ENCODE peak calls at places on chromosomes 11 and 22, in eight cellular contexts. One of them, this sample, is unnamed. For H3K4me1, the result is how much of the 10 kb centered on the place peaks cover.

GRCh38 chr11:69696749-69697488 is 6.9 kb downstream of the FGF19 start:
- DNase-seq in sigmoid colon: peak
- DNase-seq in hepatocyte: no peak
- DNase-seq in pancreas: no peak
- DNase-seq in body of pancreas: no peak
- DNase-seq in fibroblast of lung: no peak
- DNase-seq in H1: no peak
- DNase-seq in left ventricle myocardium inferior: no peak
- DNase-seq in this sample: peak

GRCh38 chr11:94455861-94456260 is 37.8 kb downstream of the MRE11 start:
- DNase-seq in fibroblast of lung: no peak
- DNase-seq in left ventricle myocardium inferior: no peak
- DNase-seq in hepatocyte: peak
- DNase-seq in sigmoid colon: no peak
- DNase-seq in H1: no peak
- DNase-seq in pancreas: no peak
- DNase-seq in body of pancreas: peak
- DNase-seq in this sample: no peak

GRCh38 chr22:19337137-19337536 is 45.6 kb upstream of the CLTCL1 start:
- DNase-seq in H1: no peak
- DNase-seq in sigmoid colon: no peak
- DNase-seq in fibroblast of lung: no peak
- DNase-seq in pancreas: no peak
- DNase-seq in body of pancreas: no peak
- DNase-seq in hepatocyte: no peak
- DNase-seq in left ventricle myocardium inferior: no peak
- DNase-seq in this sample: no peak

GRCh38 chr11:69380921-69381581 is 87.1 kb downstream of the MYEOV start:
- DNase-seq in body of pancreas: no peak
- DNase-seq in H1: no peak
- DNase-seq in sigmoid colon: peak
- DNase-seq in left ventricle myocardium inferior: no peak
- DNase-seq in hepatocyte: no peak
- DNase-seq in pancreas: peak
- DNase-seq in fibroblast of lung: no peak
- DNase-seq in this sample: no peak

GRCh38 chr11:112115389-112115788 is 28.7 kb downstream of the SDHD start:
- DNase-seq in pancreas: no peak
- DNase-seq in sigmoid colon: no peak
- DNase-seq in hepatocyte: no peak
- DNase-seq in H1: no peak
- DNase-seq in left ventricle myocardium inferior: no peak
- DNase-seq in fibroblast of lung: no peak
- DNase-seq in body of pancreas: no peak
- DNase-seq in this sample: no peak

GRCh38 chr11:128424867-128425285 is 162.5 kb downstream of the ETS1 start:
- DNase-seq in body of pancreas: peak
- DNase-seq in fibroblast of lung: peak
- DNase-seq in hepatocyte: peak
- DNase-seq in pancreas: no peak
- DNase-seq in H1: no peak
- DNase-seq in left ventricle myocardium inferior: peak
- DNase-seq in sigmoid colon: no peak
- DNase-seq in this sample: peak

GRCh38 chr11:44427432-44427831 is 117.5 kb upstream of the ALX4 start:
- DNase-seq in left ventricle myocardium inferior: no peak
- DNase-seq in fibroblast of lung: no peak
- DNase-seq in H1: peak
- DNase-seq in hepatocyte: no peak
- DNase-seq in sigmoid colon: no peak
- DNase-seq in pancreas: no peak
- DNase-seq in body of pancreas: no peak
- DNase-seq in this sample: no peak

GRCh38 chr11:59923813-59924212 is 14.4 kb upstream of the OOSP1 start:
- DNase-seq in left ventricle myocardium inferior: no peak
- DNase-seq in pancreas: no peak
- DNase-seq in hepatocyte: no peak
- DNase-seq in H1: peak
- DNase-seq in sigmoid colon: no peak
- DNase-seq in body of pancreas: no peak
- DNase-seq in fibroblast of lung: no peak
- DNase-seq in this sample: no peak

GRCh38 chr11:76371170-76371569 is 9.8 kb downstream of the THAP12 start:
- DNase-seq in hepatocyte: peak
- DNase-seq in H1: no peak
- DNase-seq in fibroblast of lung: peak
- DNase-seq in body of pancreas: peak
- DNase-seq in sigmoid colon: no peak
- DNase-seq in pancreas: no peak
- DNase-seq in left ventricle myocardium inferior: no peak
- DNase-seq in this sample: no peak

GRCh38 chr11:101583180-101584128 is at the start of gene TRPC6:
- DNase-seq in left ventricle myocardium inferior: peak
- DNase-seq in body of pancreas: peak
- DNase-seq in sigmoid colon: peak
- DNase-seq in fibroblast of lung: peak
- DNase-seq in H1: peak
- DNase-seq in pancreas: peak
- DNase-seq in hepatocyte: peak
- DNase-seq in this sample: peak

GRCh38 chr22:39959640-39960447 is at the start of gene TMA7B:
- DNase-seq in fibroblast of lung: peak
- DNase-seq in pancreas: no peak
- DNase-seq in H1: no peak
- DNase-seq in hepatocyte: peak
- DNase-seq in body of pancreas: no peak
- DNase-seq in sigmoid colon: no peak
- DNase-seq in left ventricle myocardium inferior: no peak
- DNase-seq in this sample: no peak

GRCh38 chr11:5246772-5247478 is 2.7 kb downstream of the HBG1 start:
- DNase-seq in sigmoid colon: no peak
- DNase-seq in fibroblast of lung: no peak
- DNase-seq in hepatocyte: no peak
- DNase-seq in H1: no peak
- DNase-seq in left ventricle myocardium inferior: no peak
- DNase-seq in pancreas: no peak
- DNase-seq in body of pancreas: no peak
- DNase-seq in this sample: no peak

DNA sequence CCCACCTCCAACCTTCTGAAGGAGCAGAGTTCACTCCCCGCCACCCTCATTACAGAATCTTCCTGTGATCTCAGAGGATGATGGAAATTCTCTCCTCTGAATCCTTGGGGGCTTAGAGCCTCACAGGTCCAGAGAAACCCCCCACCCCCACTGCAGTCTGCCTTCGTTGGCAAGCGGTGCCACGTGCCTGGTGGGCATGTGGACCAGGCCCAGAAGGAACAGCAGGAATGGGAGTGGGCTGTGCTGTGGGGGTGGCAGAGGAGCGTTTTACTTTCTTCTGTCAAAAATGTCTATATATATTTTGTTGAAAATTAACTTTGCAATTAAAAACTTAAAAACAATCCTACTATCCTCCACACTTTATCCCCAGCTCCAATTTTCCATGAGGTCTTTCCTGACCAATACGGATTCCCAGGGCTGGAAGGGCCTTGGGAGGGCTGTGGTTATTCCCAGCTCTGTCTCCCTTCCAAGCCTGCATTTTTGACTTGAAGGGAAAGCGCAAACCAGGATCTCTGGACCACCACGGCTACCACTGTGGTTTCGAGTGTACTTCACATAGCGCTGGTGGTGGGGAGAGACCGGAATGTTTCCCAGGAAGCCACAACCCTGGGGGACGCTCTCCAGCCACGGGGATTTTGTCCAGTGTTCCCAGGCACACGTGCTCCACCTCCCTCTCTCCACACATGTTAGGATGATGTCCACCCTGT is 986 bp upstream of the NPTXR start:
- DNase-seq in hepatocyte: no peak
- DNase-seq in pancreas: no peak
- DNase-seq in H1: no peak
- DNase-seq in left ventricle myocardium inferior: no peak
- DNase-seq in body of pancreas: no peak
- DNase-seq in sigmoid colon: no peak
- DNase-seq in fibroblast of lung: no peak
- DNase-seq in this sample: peak
- H3K4me3 ChIP-seq in hepatocyte: no peak
- H3K4me3 ChIP-seq in pancreas: no peak
- H3K4me3 ChIP-seq in H1: no peak
- H3K4me3 ChIP-seq in left ventricle myocardium inferior: peak
- H3K4me3 ChIP-seq in body of pancreas: no peak
- H3K4me3 ChIP-seq in sigmoid colon: no peak
- H3K4me3 ChIP-seq in fibroblast of lung: no peak
- H3K4me3 ChIP-seq in this sample: no peak

DNA sequence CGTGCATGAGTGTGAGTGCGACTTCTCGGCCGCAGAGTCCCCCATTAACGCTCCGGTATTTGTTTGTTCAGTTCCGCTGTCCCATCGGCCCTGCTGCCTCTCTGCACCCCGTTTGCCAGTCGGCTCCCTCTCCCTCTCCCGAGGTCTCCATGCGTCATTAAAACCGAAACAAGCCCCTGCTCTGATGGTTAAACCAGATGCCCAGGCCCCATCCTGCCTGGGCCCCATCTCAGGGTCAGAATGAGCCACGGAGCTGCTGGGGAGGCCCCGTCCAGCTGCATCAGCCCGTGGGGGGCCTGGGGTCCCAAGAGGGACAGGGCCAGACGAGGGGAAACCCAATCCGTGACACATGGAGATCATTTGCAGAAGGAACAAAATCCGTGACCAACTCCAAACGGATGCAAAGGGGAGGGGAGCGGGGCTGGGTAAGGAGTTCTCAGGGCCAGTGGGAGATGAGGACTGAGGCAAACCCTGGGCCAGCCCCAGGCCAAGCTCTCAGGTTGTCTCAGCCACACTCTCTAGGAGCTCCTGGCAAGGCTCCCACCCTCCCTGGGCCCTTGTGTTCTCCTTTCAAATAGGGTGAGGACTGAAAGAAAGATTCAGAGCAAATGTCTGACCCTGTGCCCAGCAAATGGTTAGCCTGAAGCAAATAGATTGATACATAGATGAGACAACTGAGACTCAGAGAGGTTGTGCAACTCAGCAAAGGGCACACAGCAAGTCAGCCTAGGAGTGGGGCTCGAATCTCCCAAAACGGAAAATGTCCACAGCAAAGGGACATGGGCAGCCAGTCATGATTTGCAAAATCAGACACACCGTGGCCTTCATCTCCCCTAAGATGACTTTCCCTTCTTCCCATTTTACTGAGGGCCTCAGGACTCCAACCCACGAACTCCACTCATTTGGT is 162.1 kb downstream of the MN1 start:
- DNase-seq in fibroblast of lung: no peak
- DNase-seq in body of pancreas: no peak
- DNase-seq in left ventricle myocardium inferior: no peak
- DNase-seq in H1: no peak
- DNase-seq in sigmoid colon: no peak
- DNase-seq in hepatocyte: no peak
- DNase-seq in pancreas: no peak
- DNase-seq in this sample: no peak
- H3K4me1 ChIP-seq in fibroblast of lung: under half
- H3K4me1 ChIP-seq in body of pancreas: under half
- H3K4me1 ChIP-seq in left ventricle myocardium inferior: half or more
- H3K4me1 ChIP-seq in H1: under half
- H3K4me1 ChIP-seq in sigmoid colon: under half
- H3K4me1 ChIP-seq in hepatocyte: under half
- H3K4me1 ChIP-seq in pancreas: under half
- H3K4me1 ChIP-seq in this sample: under half

GRCh38 chr11:2072551-2073261 is 66.5 kb downstream of the IGF2 start:
- DNase-seq in H1: peak
- DNase-seq in fibroblast of lung: peak
- DNase-seq in hepatocyte: no peak
- DNase-seq in pancreas: peak
- DNase-seq in sigmoid colon: no peak
- DNase-seq in body of pancreas: no peak
- DNase-seq in left ventricle myocardium inferior: no peak
- DNase-seq in this sample: no peak

GRCh38 chr11:2071748-2072385 is 67.3 kb downstream of the IGF2 start:
- DNase-seq in hepatocyte: no peak
- DNase-seq in left ventricle myocardium inferior: no peak
- DNase-seq in pancreas: no peak
- DNase-seq in fibroblast of lung: peak
- DNase-seq in sigmoid colon: no peak
- DNase-seq in H1: no peak
- DNase-seq in body of pancreas: no peak
- DNase-seq in this sample: no peak

GRCh38 chr11:2076441-2076840 is 62.7 kb downstream of the IGF2 start:
- DNase-seq in left ventricle myocardium inferior: no peak
- DNase-seq in fibroblast of lung: no peak
- DNase-seq in body of pancreas: no peak
- DNase-seq in pancreas: no peak
- DNase-seq in H1: no peak
- DNase-seq in sigmoid colon: no peak
- DNase-seq in hepatocyte: no peak
- DNase-seq in this sample: no peak

GRCh38 chr11:2077061-2077802 is 62.0 kb downstream of the IGF2 start:
- DNase-seq in H1: no peak
- DNase-seq in fibroblast of lung: peak
- DNase-seq in pancreas: no peak
- DNase-seq in body of pancreas: peak
- DNase-seq in left ventricle myocardium inferior: no peak
- DNase-seq in hepatocyte: no peak
- DNase-seq in sigmoid colon: no peak
- DNase-seq in this sample: no peak

GRCh38 chr11:2074266-2074825 is 64.8 kb downstream of the IGF2 start:
- DNase-seq in left ventricle myocardium inferior: no peak
- DNase-seq in body of pancreas: no peak
- DNase-seq in fibroblast of lung: no peak
- DNase-seq in H1: peak
- DNase-seq in pancreas: no peak
- DNase-seq in sigmoid colon: no peak
- DNase-seq in hepatocyte: no peak
- DNase-seq in this sample: peak
- TF ChIP-seq CTCF in left ventricle myocardium inferior: no peak
- TF ChIP-seq CTCF in body of pancreas: no peak
- TF ChIP-seq CTCF in fibroblast of lung: peak
- TF ChIP-seq CTCF in H1: peak
- TF ChIP-seq CTCF in pancreas: no peak
- TF ChIP-seq CTCF in sigmoid colon: no peak
- TF ChIP-seq CTCF in hepatocyte: peak
- TF ChIP-seq CTCF in this sample: peak

DNA sequence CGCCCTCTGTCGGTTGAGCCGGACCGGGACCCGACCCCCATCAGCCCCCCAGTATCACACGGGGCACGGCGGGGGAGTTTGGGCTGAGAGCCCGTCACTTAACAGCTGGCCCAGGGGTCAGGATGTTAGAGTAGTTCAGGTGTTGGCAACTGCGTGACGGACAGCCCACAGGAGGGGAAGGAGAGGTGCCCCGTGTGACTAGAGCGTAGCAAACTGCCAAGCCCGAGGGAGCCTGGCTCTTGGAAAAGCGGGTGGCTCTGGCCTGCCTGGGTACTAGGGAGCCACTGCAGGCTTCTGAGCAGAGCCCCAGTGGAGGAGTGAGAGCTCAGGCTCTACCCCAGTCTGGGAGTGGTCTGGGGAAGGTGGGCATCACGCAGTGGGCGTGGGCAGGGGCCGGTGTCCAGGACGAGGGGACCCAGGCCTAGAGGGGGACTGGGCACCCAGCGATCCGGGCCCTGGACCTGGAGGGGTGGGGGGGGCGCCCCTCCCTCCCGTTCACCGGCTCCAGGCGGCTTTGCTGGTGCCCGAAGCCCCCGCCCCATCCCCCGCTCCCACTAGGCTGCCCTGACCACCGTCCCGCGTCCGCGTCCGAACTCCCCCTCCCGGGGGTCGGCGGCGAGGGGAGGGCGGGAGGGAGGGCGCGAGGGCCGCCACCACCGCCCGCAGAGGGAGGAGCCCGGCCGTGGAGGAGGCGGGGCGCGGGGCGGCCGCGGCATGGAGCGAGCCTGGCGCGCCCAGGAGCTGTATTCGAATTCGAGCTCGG is 24.4 kb downstream of the SHANK3 start:
- DNase-seq in pancreas: peak
- DNase-seq in fibroblast of lung: peak
- DNase-seq in body of pancreas: no peak
- DNase-seq in H1: peak
- DNase-seq in sigmoid colon: peak
- DNase-seq in left ventricle myocardium inferior: peak
- DNase-seq in hepatocyte: peak
- DNase-seq in this sample: peak
- H3K4me3 ChIP-seq in pancreas: peak
- H3K4me3 ChIP-seq in fibroblast of lung: peak
- H3K4me3 ChIP-seq in body of pancreas: no peak
- H3K4me3 ChIP-seq in H1: peak
- H3K4me3 ChIP-seq in sigmoid colon: peak
- H3K4me3 ChIP-seq in left ventricle myocardium inferior: peak
- H3K4me3 ChIP-seq in hepatocyte: peak
- H3K4me3 ChIP-seq in this sample: peak

This sample was measured in cardiac muscle cell.